ENCODE peak calls at places on chromosomes 13 and 19, in eight cellular contexts. H is HTR-8/SVneo; O is sciatic nerve; Z is SHP77; M is T1000; U is activated naive CD8-positive, alpha-beta T cell treated with anti-CD3 and anti-CD28 coated beads for 36 hours; V is NCI-H2081; J is nephron progenitor cell. G is an unnamed sample.

GRCh38 chr13:20121154-20121515 is 39.7 kb downstream of the GJA3 start:
- DNase-seq in U (no peak), H (no peak), Z (no peak), J (no peak), O (no peak), M (no peak), V (no peak), G (peak; percentile 19)

GRCh38 chr13:56182598-56182997 is 958.1 kb upstream of the PRR20A start:
- DNase-seq in O (no peak), Z (no peak), J (no peak), M (no peak), H (no peak), U (no peak), V (no peak), G (no peak)

GRCh38 chr13:105573134-105573533 is 962.3 kb downstream of the EFNB2 start:
- DNase-seq in H (no peak), V (no peak), M (no peak), J (no peak), O (no peak), Z (no peak), U (no peak), G (no peak)

GRCh38 chr13:105142556-105142955 is 1392.9 kb downstream of the EFNB2 start:
- DNase-seq in M (no peak), H (no peak), Z (no peak), J (no peak), O (no peak), U (no peak), V (no peak), G (no peak)

GRCh38 chr19:11194657-11195056 is 2.7 kb downstream of the KANK2 start:
- DNase-seq in O (no peak), U (no peak), Z (no peak), M (no peak), H (no peak), J (no peak), V (no peak), G (no peak)

GRCh38 chr13:35887028-35887666 is 244.0 kb downstream of the DCLK1 start:
- DNase-seq in H (no peak), J (no peak), V (no peak), Z (no peak), M (no peak), O (no peak), U (no peak), G (no peak)

GRCh38 chr19:2888739-2889224 is 11.9 kb upstream of the ZNF57 start:
- DNase-seq in Z (no peak), O (no peak), U (peak; percentile 68), V (no peak), H (no peak), M (no peak), J (no peak), G (no peak)

GRCh38 chr19:45667620-45668341 is at the start of gene GIPR:
- DNase-seq in H (peak; percentile 52), M (peak; percentile 17), U (peak; percentile 68), O (no peak), Z (peak; percentile 72), J (peak; percentile 77), V (no peak), G (peak; percentile 80)

GRCh38 chr13:45482571-45483173 is 17.9 kb downstream of the COG3 start:
- DNase-seq in O (no peak), J (no peak), Z (no peak), M (no peak), V (no peak), U (no peak), H (peak; percentile 19), G (no peak)

GRCh38 chr19:38877781-38878574 is at the start of gene RINL:
- DNase-seq in O (no peak), H (no peak), U (peak; percentile 71), V (peak; percentile 91), M (no peak), Z (peak; percentile 99), J (no peak), G (no peak)

GRCh38 chr13:75870397-75870801 is 234.3 kb downstream of the LMO7 start:
- DNase-seq in Z (peak; percentile 34), O (no peak), J (no peak), U (no peak), V (peak; percentile 17), H (peak; percentile 17), M (no peak), G (no peak)

GRCh38 chr19:13744179-13744578 is 20.1 kb upstream of the MRI1 start:
- DNase-seq in Z (no peak), V (no peak), M (no peak), O (no peak), H (no peak), J (no peak), U (no peak), G (no peak)

GRCh38 chr19:14677464-14677863 is 2.8 kb upstream of the ADGRE3 start:
- DNase-seq in U (no peak), H (no peak), O (no peak), J (no peak), Z (no peak), V (no peak), M (no peak), G (no peak)

GRCh38 chr13:29396446-29396845 is 199.0 kb downstream of the SLC7A1 start:
- DNase-seq in O (no peak), Z (no peak), J (no peak), U (no peak), V (no peak), H (no peak), M (no peak), G (no peak)

GRCh38 chr13:45341799-45342584 is 1.0 kb upstream of the TPT1 start:
- DNase-seq in J (no peak), V (no peak), U (no peak), O (no peak), M (no peak), Z (no peak), H (no peak), G (no peak)

GRCh38 chr19:48274173-48274572 is 4.3 kb downstream of the ZNF114 start:
- DNase-seq in O (no peak), U (no peak), J (no peak), M (no peak), Z (no peak), H (peak; percentile 59), V (no peak), G (no peak)

GRCh38 chr19:31348416-31349159 is 648 bp downstream of the TSHZ3 start:
- DNase-seq in U (no peak), J (peak; percentile 43), Z (no peak), M (peak; percentile 42), V (no peak), H (no peak), O (no peak), G (peak; percentile 54)

GRCh38 chr19:8004723-8005513 is 523 bp downstream of the ELAVL1 start:
- DNase-seq in Z (no peak), O (no peak), M (no peak), V (no peak), H (no peak), J (peak; percentile 58), U (peak; percentile 49), G (peak; percentile 53)

GRCh38 chr19:501646-502045 is 5.4 kb downstream of the MADCAM1 start:
- DNase-seq in U (no peak), J (no peak), Z (no peak), H (no peak), V (no peak), M (no peak), O (peak; percentile 52), G (peak; percentile 45)

GRCh38 chr13:42544246-42544915 is 29.6 kb upstream of the TNFSF11 start:
- DNase-seq in U (no peak), H (no peak), J (no peak), V (no peak), Z (no peak), M (no peak), O (no peak), G (no peak)

GRCh38 chr13:44904982-44905381 is 84.3 kb downstream of the NUFIP1 start:
- DNase-seq in U (no peak), H (peak; percentile 11), V (peak; percentile 28), Z (no peak), M (peak; percentile 3), O (peak; percentile 66), J (no peak), G (no peak)

GRCh38 chr19:53892981-53893325 is 11.0 kb downstream of the PRKCG start:
- DNase-seq in J (peak; percentile 56), H (no peak), O (no peak), U (no peak), Z (no peak), M (no peak), V (no peak), G (peak; percentile 63)

GRCh38 chr19:3275068-3275582 is 50.7 kb downstream of the CELF5 start:
- DNase-seq in O (no peak), M (no peak), H (peak; percentile 71), Z (no peak), V (peak; percentile 9), J (peak; percentile 72), U (peak; percentile 52), G (peak; percentile 79)

GRCh38 chr13:44141725-44142539 is 231.7 kb upstream of the SERP2 start:
- DNase-seq in H (peak; percentile 81), V (peak; percentile 74), O (peak; percentile 99), M (peak; percentile 88), Z (peak; percentile 85), J (peak; percentile 100), U (peak; percentile 96), G (peak; percentile 100)

GRCh38 chr13:51067376-51068125 is 43.5 kb downstream of the C13orf42 start:
- DNase-seq in M (no peak), U (no peak), Z (no peak), O (no peak), J (no peak), V (peak; percentile 36), H (no peak), G (no peak)

GRCh38 chr19:48926909-48927308 is 6.6 kb upstream of the DHDH start:
- DNase-seq in H (peak; percentile 67), Z (no peak), U (no peak), M (peak; percentile 44), J (no peak), V (no peak), O (no peak), G (no peak)

GRCh38 chr19:7391218-7391670 is 42.5 kb downstream of the ARHGEF18 start:
- DNase-seq in V (no peak), O (no peak), U (no peak), Z (no peak), M (no peak), J (no peak), H (peak; percentile 52), G (no peak)

GRCh38 chr19:45352471-45352870 is 11.9 kb downstream of the KLC3 start:
- DNase-seq in U (no peak), Z (no peak), V (no peak), O (no peak), H (no peak), J (no peak), M (no peak), G (no peak)

GRCh38 chr13:111184685-111185401 is 69.7 kb downstream of the ARHGEF7 start:
- DNase-seq in H (no peak), O (no peak), U (peak; percentile 43), V (peak; percentile 5), Z (peak; percentile 84), M (no peak), J (no peak), G (no peak)

GRCh38 chr19:53041366-53041765 is 3.2 kb upstream of the ERVV-2 start:
- DNase-seq in V (no peak), M (no peak), O (peak; percentile 18), H (no peak), J (no peak), U (no peak), Z (no peak), G (no peak)

GRCh38 chr13:50375792-50376191 is 360.5 kb downstream of the KCNRG start:
- DNase-seq in J (no peak), O (no peak), H (no peak), V (no peak), M (no peak), Z (no peak), U (no peak), G (no peak)

GRCh38 chr13:37058801-37059135 is 720 bp downstream of the SUPT20H start:
- DNase-seq in U (peak; percentile 9), J (peak; percentile 33), H (no peak), O (no peak), M (no peak), Z (no peak), V (no peak), G (no peak)

GRCh38 chr19:17370026-17370587 is 7.0 kb downstream of the PLVAP start:
- DNase-seq in Z (no peak), H (no peak), U (no peak), M (no peak), V (no peak), J (no peak), O (no peak), G (no peak)